ENCODE peak calls at places on chromosome 12, in eight cellular contexts. U is left ventricle myocardium inferior, Y is BJ, S is cardiac fibroblast, F is tibial artery, R is spleen, O is AG09309, L is neural progenitor cell. B is an unnamed sample.

GRCh38 chr12:2820432-2820831 is 8.0 kb downstream of the ITFG2 start:
- DNase-seq in F (no peak), Y (no peak), R (no peak), S (no peak), O (no peak), L (no peak), U (no peak), B (no peak)

GRCh38 chr12:62600038-62600437 is 133.4 kb downstream of the MON2 start:
- DNase-seq in O (no peak), L (no peak), F (no peak), R (no peak), U (no peak), Y (no peak), S (peak), B (no peak)

GRCh38 chr12:132446535-132447326 is 43.2 kb upstream of the FBRSL1 start:
- DNase-seq in L (peak), O (no peak), R (no peak), F (no peak), U (no peak), Y (no peak), S (no peak), B (no peak)

GRCh38 chr12:128852026-128852725 is 1.1 kb upstream of the GLT1D1 start:
- DNase-seq in S (no peak), L (no peak), R (peak), U (no peak), Y (no peak), O (no peak), F (peak), B (no peak)

GRCh38 chr12:42468341-42468821 is 121.2 kb downstream of the PRICKLE1 start:
- DNase-seq in Y (no peak), R (no peak), L (no peak), U (peak), O (no peak), F (no peak), S (no peak), B (no peak)

GRCh38 chr12:3750616-3751015 is 2.3 kb downstream of the CRACR2A start:
- DNase-seq in S (no peak), L (no peak), U (no peak), O (no peak), R (no peak), Y (no peak), F (no peak), B (no peak)

GRCh38 chr12:47818382-47818700 is 1.4 kb downstream of the HDAC7 start:
- DNase-seq in S (peak), U (no peak), F (no peak), L (no peak), Y (no peak), O (no peak), R (no peak), B (no peak)

GRCh38 chr12:53941187-53941586 is 2.6 kb downstream of the HOXC13 start:
- DNase-seq in S (no peak), Y (no peak), L (no peak), F (no peak), R (no peak), U (no peak), O (no peak), B (no peak)

GRCh38 chr12:94329366-94329765 is 130.3 kb downstream of the CEP83 start:
- DNase-seq in Y (no peak), O (no peak), R (no peak), F (no peak), S (peak), L (no peak), U (no peak), B (no peak)

GRCh38 chr12:28795306-28795705 is 353.8 kb upstream of the FAR2 start:
- DNase-seq in O (no peak), L (no peak), U (no peak), R (no peak), F (no peak), S (peak), Y (no peak), B (no peak)

GRCh38 chr12:57476162-57476992 is 3.3 kb downstream of the ARHGAP9 start:
- DNase-seq in S (no peak), Y (no peak), O (no peak), R (peak), L (no peak), U (no peak), F (no peak), B (no peak)

GRCh38 chr12:11795192-11795909 is 145.9 kb downstream of the ETV6 start:
- DNase-seq in U (no peak), R (no peak), S (no peak), Y (no peak), L (no peak), O (no peak), F (no peak), B (no peak)

GRCh38 chr12:14884458-14884878 is 1.2 kb downstream of the MGP start:
- DNase-seq in L (no peak), U (peak), S (peak), F (peak), O (peak), Y (peak), R (peak), B (peak)

GRCh38 chr12:17954788-17955187 is 135.2 kb downstream of the RERGL start:
- DNase-seq in U (no peak), R (no peak), Y (no peak), O (peak), L (peak), F (no peak), S (peak), B (no peak)

GRCh38 chr12:88339254-88339949 is 197.3 kb downstream of the TMTC3 start:
- DNase-seq in F (no peak), S (peak), R (no peak), O (no peak), Y (peak), U (no peak), L (no peak), B (no peak)

GRCh38 chr12:6765634-6766581 is at the start of gene PTMS:
- DNase-seq in F (peak), R (peak), O (peak), L (peak), Y (peak), S (peak), U (peak), B (no peak)

GRCh38 chr12:124517260-124518050 is 50.0 kb downstream of the NCOR2 start:
- DNase-seq in F (peak), S (peak), Y (no peak), U (peak), R (no peak), L (no peak), O (no peak), B (no peak)

GRCh38 chr12:124452576-124453391 is 114.6 kb downstream of the NCOR2 start:
- DNase-seq in L (peak), U (no peak), Y (no peak), R (peak), S (no peak), O (no peak), F (peak), B (no peak)

GRCh38 chr12:2894961-2895360 is 4.3 kb downstream of the TULP3 start:
- DNase-seq in O (no peak), F (no peak), U (no peak), R (no peak), Y (peak), L (peak), S (no peak), B (no peak)

GRCh38 chr12:6632026-6632978 is 3.5 kb downstream of the LPAR5 start:
- DNase-seq in O (no peak), Y (no peak), L (peak), R (peak), U (no peak), F (no peak), S (no peak), B (no peak)

GRCh38 chr12:68850390-68850789 is 42.4 kb downstream of the MDM2 start:
- DNase-seq in F (no peak), R (no peak), Y (no peak), O (no peak), L (no peak), U (no peak), S (no peak), B (no peak)

GRCh38 chr12:131104464-131105350 is 151.0 kb downstream of the ADGRD1 start:
- DNase-seq in Y (no peak), U (peak), S (peak), O (no peak), L (peak), F (peak), R (peak), B (no peak)

GRCh38 chr12:81712536-81712935 is 46.6 kb downstream of the PPFIA2 start:
- DNase-seq in U (no peak), L (no peak), R (no peak), F (no peak), S (no peak), Y (no peak), O (no peak), B (no peak)

GRCh38 chr12:65339161-65339560 is 60.7 kb downstream of the MSRB3 start:
- DNase-seq in Y (no peak), L (no peak), O (no peak), F (no peak), R (no peak), S (no peak), U (no peak), B (no peak)

GRCh38 chr12:30908389-30909087 is 18.0 kb upstream of the TSPAN11 start:
- DNase-seq in R (no peak), O (peak), U (no peak), F (no peak), S (peak), L (no peak), Y (peak), B (peak)

GRCh38 chr12:59077153-59077930 is 157.0 kb upstream of the LRIG3 start:
- DNase-seq in F (no peak), U (no peak), S (no peak), Y (no peak), O (no peak), L (peak), R (no peak), B (no peak)

GRCh38 chr12:14942532-14942931 is 4.2 kb upstream of the ERP27 start:
- DNase-seq in Y (no peak), F (no peak), O (no peak), L (no peak), U (no peak), R (no peak), S (no peak), B (no peak)

GRCh38 chr12:29110506-29111442 is 38.3 kb upstream of the FAR2 start:
- DNase-seq in L (no peak), R (no peak), S (no peak), F (no peak), O (no peak), Y (no peak), U (no peak), B (no peak)

GRCh38 chr12:110330544-110330943 is 49.5 kb downstream of the ATP2A2 start:
- DNase-seq in U (no peak), Y (no peak), S (peak), L (no peak), O (no peak), R (no peak), F (no peak), B (peak)

GRCh38 chr12:127284870-127285431 is 982.0 kb upstream of the TMEM132C start:
- DNase-seq in F (no peak), O (peak), S (peak), Y (peak), L (no peak), U (no peak), R (no peak), B (peak)

GRCh38 chr12:4819654-4820053 is 90.1 kb upstream of the KCNA1 start:
- DNase-seq in O (peak), L (no peak), R (no peak), F (no peak), Y (no peak), U (no peak), S (no peak), B (no peak)

GRCh38 chr12:28040251-28040650 is 67.7 kb upstream of the PTHLH start:
- DNase-seq in Y (no peak), L (no peak), O (no peak), U (no peak), S (no peak), R (no peak), F (no peak), B (no peak)

GRCh38 chr12:112747501-112747900 is 44.0 kb upstream of the RPH3A start:
- DNase-seq in F (no peak), Y (no peak), O (no peak), L (no peak), S (no peak), R (no peak), U (no peak), B (no peak)

GRCh38 chr12:38547586-38547985 is 231.0 kb downstream of the ALG10B start:
- DNase-seq in U (no peak), R (no peak), Y (no peak), S (peak), O (no peak), F (no peak), L (no peak), B (no peak)

GRCh38 chr12:75623631-75624118 is 112.3 kb upstream of the KRR1 start:
- DNase-seq in Y (no peak), O (no peak), R (no peak), F (no peak), L (no peak), U (no peak), S (peak), B (no peak)

GRCh38 chr12:104473374-104473983 is 16.7 kb downstream of the CHST11 start:
- DNase-seq in O (no peak), U (no peak), L (peak), S (no peak), F (no peak), Y (no peak), R (peak), B (no peak)
- H3K4me3 ChIP-seq in O (no peak), U (no peak), L (no peak), S (no peak), F (no peak), Y (no peak), R (peak), B (no peak)

GRCh38 chr12:51911307-51911706 is 4.0 kb downstream of the ACVRL1 start:
- DNase-seq in R (no peak), L (no peak), Y (no peak), U (no peak), F (peak), O (no peak), S (no peak), B (no peak)

GRCh38 chr12:51915003-51915625 is 7.8 kb downstream of the ACVRL1 start:
- DNase-seq in O (no peak), L (no peak), R (no peak), U (no peak), F (no peak), S (no peak), Y (no peak), B (no peak)

GRCh38 chr12:51911788-51912711 is 4.7 kb downstream of the ACVRL1 start:
- DNase-seq in S (peak), U (no peak), O (no peak), F (peak), Y (no peak), L (no peak), R (no peak), B (no peak)

GRCh38 chr12:51914034-51914923 is 7.0 kb downstream of the ACVRL1 start:
- DNase-seq in L (no peak), S (no peak), R (no peak), F (no peak), O (no peak), U (peak), Y (no peak), B (no peak)

GRCh38 chr12:51913071-51914033 is 6.0 kb downstream of the ACVRL1 start:
- DNase-seq in L (no peak), F (peak), O (no peak), R (no peak), U (no peak), S (no peak), Y (no peak), B (no peak)
- TF ChIP-seq CTCF in L (peak), F (no peak), O (no peak), R (no peak), U (no peak), S (no peak), Y (peak), B (no peak)

GRCh38 chr12:109308534-109309440 is at the start of gene FOXN4:
- DNase-seq in O (no peak), R (no peak), S (no peak), L (peak), U (no peak), Y (no peak), F (no peak), B (no peak)

GRCh38 chr12:109309441-109310246 is 560 bp upstream of the FOXN4 start:
- DNase-seq in R (no peak), U (no peak), F (no peak), L (peak), Y (no peak), S (no peak), O (no peak), B (no peak)

GRCh38 chr12:109305547-109305946 is 3.5 kb downstream of the FOXN4 start:
- DNase-seq in F (no peak), L (no peak), R (no peak), O (no peak), S (no peak), U (no peak), Y (no peak), B (no peak)

GRCh38 chr12:109307051-109307450 is 2.0 kb downstream of the FOXN4 start:
- DNase-seq in R (no peak), F (no peak), U (no peak), Y (no peak), O (no peak), L (no peak), S (no peak), B (no peak)

GRCh38 chr12:109310247-109311125 is 1.4 kb upstream of the FOXN4 start:
- DNase-seq in S (no peak), R (no peak), O (no peak), U (no peak), Y (no peak), F (no peak), L (peak), B (no peak)
- H3K4me3 ChIP-seq in S (no peak), R (peak), O (no peak), U (peak), Y (no peak), F (peak), L (peak), B (no peak)

GRCh38 chr12:90905691-90906370 is 49.1 kb downstream of the CCER1 start:
- DNase-seq in L (no peak), S (peak), U (no peak), O (no peak), R (no peak), Y (no peak), F (no peak), B (no peak)

GRCh38 chr12:90908465-90908864 is 46.5 kb downstream of the CCER1 start:
- DNase-seq in O (peak), S (peak), Y (no peak), F (no peak), R (no peak), U (no peak), L (peak), B (no peak)

GRCh38 chr12:90910958-90911357 is 44.0 kb downstream of the CCER1 start:
- DNase-seq in U (no peak), R (no peak), S (peak), O (no peak), F (no peak), L (no peak), Y (no peak), B (no peak)

DNA sequence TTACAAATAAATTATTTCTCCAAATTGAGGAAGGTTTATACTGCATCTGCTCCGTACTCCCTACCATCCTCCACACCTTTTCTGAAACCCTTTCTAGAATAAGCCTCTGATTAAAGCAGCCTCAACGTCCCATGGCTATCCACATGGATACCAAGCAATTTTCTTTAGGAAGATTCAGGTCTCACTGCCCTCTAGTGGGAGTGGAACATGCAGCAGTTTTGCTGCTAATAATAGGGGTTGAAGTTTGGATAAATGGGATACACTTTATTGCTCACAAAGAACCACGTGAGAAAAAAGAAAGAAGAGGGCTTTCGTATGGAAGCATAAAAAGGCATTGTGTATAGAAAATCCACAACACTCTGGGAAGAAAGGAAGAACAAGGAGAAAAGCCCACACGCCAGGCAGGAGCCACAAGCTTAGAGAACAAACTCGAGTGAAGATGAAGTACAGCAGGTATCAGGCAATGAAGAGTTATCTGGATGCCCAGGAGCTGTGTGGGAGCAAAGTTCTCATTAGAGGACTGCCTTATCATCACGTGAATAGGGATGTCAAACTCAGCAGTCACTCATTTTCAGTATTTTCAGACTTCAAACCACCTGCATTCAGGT is 45.8 kb downstream of the CCER1 start:
- DNase-seq in U (no peak), Y (no peak), L (peak), S (peak), O (no peak), F (no peak), R (no peak), B (no peak)
- TF ChIP-seq CTCF in U (peak), Y (peak), L (peak), S (peak), O (peak), F (peak), R (peak), B (peak)

GRCh38 chr12:1530592-1531159 is 63.7 kb downstream of the FBXL14 start:
- DNase-seq in Y (no peak), R (no peak), U (no peak), S (no peak), F (peak), O (no peak), L (peak), B (no peak)

GRCh38 chr12:1529862-1530591 is 64.4 kb downstream of the FBXL14 start:
- DNase-seq in U (peak), R (no peak), F (peak), O (no peak), L (peak), Y (no peak), S (no peak), B (no peak)

GRCh38 chr12:1527789-1528188 is 66.6 kb downstream of the FBXL14 start:
- DNase-seq in R (no peak), U (no peak), L (no peak), O (peak), Y (peak), F (peak), S (peak), B (peak)

GRCh38 chr12:1528791-1529190 is 65.6 kb downstream of the FBXL14 start:
- DNase-seq in O (no peak), Y (no peak), F (peak), U (no peak), S (no peak), L (no peak), R (no peak), B (no peak)

DNA sequence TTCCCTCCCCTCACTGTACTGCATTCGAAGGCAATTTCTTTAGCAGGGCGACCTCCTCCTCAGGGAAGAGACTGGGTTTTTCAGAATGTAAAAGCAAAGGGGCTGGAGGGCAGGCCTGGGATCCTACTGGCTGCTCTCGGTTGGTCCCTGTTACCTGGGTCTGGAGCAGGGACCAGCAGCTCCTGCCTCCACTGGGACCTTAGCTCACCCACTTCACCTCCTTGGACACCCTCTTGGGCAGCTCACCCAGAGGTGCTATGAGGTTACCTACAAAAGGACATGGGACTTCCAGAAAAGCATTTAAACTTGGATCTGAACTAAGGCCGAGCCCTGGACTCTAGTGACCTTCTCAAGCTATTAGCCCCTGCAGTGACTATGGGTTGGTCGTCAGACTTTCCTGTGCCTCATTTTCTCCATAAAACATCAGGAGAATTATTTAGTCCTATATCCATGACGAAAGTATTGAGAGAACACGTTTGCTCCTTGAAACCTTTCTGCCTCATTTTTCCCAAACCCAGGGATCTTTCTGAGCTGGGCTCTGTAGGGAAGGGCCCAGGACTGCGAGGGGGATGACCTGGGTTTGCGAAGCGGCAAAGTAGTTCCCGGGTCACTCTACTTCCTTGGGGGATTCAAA is 65.0 kb downstream of the FBXL14 start:
- DNase-seq in S (no peak), U (no peak), R (no peak), L (no peak), F (peak), Y (no peak), O (no peak), B (no peak)
- H3K4me3 ChIP-seq in S (peak), U (peak), R (peak), L (peak), F (peak), Y (peak), O (peak), B (peak)

B was measured in AG04449.